ENCODE peak calls at places on chromosomes 12 and 14, in seven cellular contexts. I, C, U, V, N, L and T are unnamed samples.

GRCh38 chr12:66829660-66830325 is 150.9 kb upstream of the GRIP1 start:
- DNase-seq in I (no peak), C (no peak), U (no peak), V (no peak), N (no peak), L (no peak), T (no peak)

GRCh38 chr12:6915023-6915788 is 826 bp downstream of the ENO2 start:
- DNase-seq in I (no peak), C (no peak), U (peak), V (no peak), N (peak), L (peak), T (no peak)

GRCh38 chr14:104434214-104435076 is 145.1 kb upstream of the C14orf180 start:
- DNase-seq in I (no peak), C (no peak), U (no peak), V (no peak), N (peak), L (no peak), T (peak)

GRCh38 chr14:76776306-76777251 is 15.3 kb downstream of the VASH1 start:
- DNase-seq in I (no peak), C (no peak), U (no peak), V (peak), N (no peak), L (peak), T (no peak)

GRCh38 chr12:27808831-27809230 is 28.8 kb upstream of the MANSC4 start:
- DNase-seq in I (no peak), C (no peak), U (no peak), V (no peak), N (no peak), L (no peak), T (no peak)

GRCh38 chr12:52561880-52562449 is 9.0 kb upstream of the KRT71 start:
- DNase-seq in I (no peak), C (no peak), U (no peak), V (peak), N (no peak), L (peak), T (no peak)

GRCh38 chr12:4615667-4616066 is 33.2 kb downstream of the AKAP3 start:
- DNase-seq in I (no peak), C (no peak), U (no peak), V (no peak), N (no peak), L (no peak), T (no peak)

GRCh38 chr12:101793401-101793800 is 37.4 kb downstream of the GNPTAB start:
- DNase-seq in I (no peak), C (peak), U (no peak), V (no peak), N (no peak), L (peak), T (no peak)

GRCh38 chr12:115225845-115226244 is 541.9 kb upstream of the TBX3 start:
- DNase-seq in I (no peak), C (no peak), U (no peak), V (no peak), N (no peak), L (no peak), T (no peak)

GRCh38 chr14:24032727-24033418 is 18.9 kb upstream of the CARMIL3 start:
- DNase-seq in I (no peak), C (no peak), U (no peak), V (peak), N (no peak), L (no peak), T (no peak)

GRCh38 chr12:857611-858010 is 91.9 kb downstream of the RAD52 start:
- DNase-seq in I (no peak), C (no peak), U (no peak), V (no peak), N (no peak), L (no peak), T (no peak)

GRCh38 chr12:561908-562593 is 101.2 kb downstream of the NINJ2 start:
- DNase-seq in I (no peak), C (no peak), U (no peak), V (no peak), N (peak), L (peak), T (no peak)

GRCh38 chr12:57520008-57520726 is at the start of gene DDIT3:
- DNase-seq in I (peak), C (peak), U (peak), V (peak), N (peak), L (peak), T (no peak)

GRCh38 chr14:58560208-58560607 is 77.6 kb upstream of the DACT1 start:
- DNase-seq in I (no peak), C (no peak), U (no peak), V (no peak), N (no peak), L (no peak), T (no peak)

GRCh38 chr12:119229837-119230236 is 51.1 kb downstream of the HSPB8 start:
- DNase-seq in I (no peak), C (no peak), U (no peak), V (peak), N (peak), L (peak), T (no peak)

GRCh38 chr14:91280129-91280528 is 35.6 kb upstream of the GPR68 start:
- DNase-seq in I (no peak), C (no peak), U (no peak), V (no peak), N (no peak), L (no peak), T (no peak)

GRCh38 chr12:44775916-44776315 is 100.2 kb downstream of the NELL2 start:
- DNase-seq in I (no peak), C (no peak), U (no peak), V (no peak), N (no peak), L (no peak), T (no peak)

GRCh38 chr12:75177997-75178396 is 31.6 kb downstream of the KCNC2 start:
- DNase-seq in I (no peak), C (no peak), U (no peak), V (peak), N (no peak), L (no peak), T (no peak)

GRCh38 chr12:125272252-125272980 is 207.2 kb downstream of the AACS start:
- DNase-seq in I (no peak), C (no peak), U (no peak), V (no peak), N (no peak), L (no peak), T (no peak)

GRCh38 chr14:23704890-23705289 is 68.7 kb downstream of the DHRS2 start:
- DNase-seq in I (no peak), C (no peak), U (no peak), V (peak), N (no peak), L (no peak), T (no peak)

GRCh38 chr12:11743333-11743732 is 93.9 kb downstream of the ETV6 start:
- DNase-seq in I (no peak), C (no peak), U (no peak), V (no peak), N (no peak), L (no peak), T (no peak)

GRCh38 chr14:102574840-102575478 is 17.5 kb upstream of the RCOR1 start:
- DNase-seq in I (no peak), C (no peak), U (no peak), V (peak), N (no peak), L (peak), T (no peak)

GRCh38 chr14:74579447-74580274 is 32.4 kb downstream of the LTBP2 start:
- DNase-seq in I (no peak), C (no peak), U (no peak), V (peak), N (no peak), L (no peak), T (no peak)

GRCh38 chr12:122836027-122836921 is 1.0 kb downstream of the HIP1R start:
- DNase-seq in I (peak), C (peak), U (peak), V (peak), N (peak), L (peak), T (peak)

GRCh38 chr12:650983-651382 is 12.3 kb downstream of the NINJ2 start:
- DNase-seq in I (no peak), C (no peak), U (no peak), V (no peak), N (no peak), L (no peak), T (no peak)

GRCh38 chr12:104565606-104566243 is 109.0 kb downstream of the CHST11 start:
- DNase-seq in I (no peak), C (no peak), U (no peak), V (no peak), N (no peak), L (no peak), T (no peak)

GRCh38 chr12:15350643-15351042 is 28.3 kb downstream of the PTPRO start:
- DNase-seq in I (no peak), C (no peak), U (no peak), V (no peak), N (no peak), L (no peak), T (no peak)

GRCh38 chr12:89151536-89151935 is 200.8 kb downstream of the DUSP6 start:
- DNase-seq in I (no peak), C (no peak), U (no peak), V (no peak), N (no peak), L (no peak), T (no peak)

GRCh38 chr14:24095196-24096068 is 1.3 kb downstream of the PCK2 start:
- DNase-seq in I (peak), C (peak), U (peak), V (peak), N (peak), L (peak), T (peak)

GRCh38 chr12:30603129-30603528 is 92.5 kb downstream of the IPO8 start:
- DNase-seq in I (no peak), C (no peak), U (no peak), V (no peak), N (no peak), L (no peak), T (no peak)
- TF ChIP-seq TAF1 in I (no peak), C (no peak), U (no peak), V (no peak), N (no peak), L (no peak), T (no peak)

DNA sequence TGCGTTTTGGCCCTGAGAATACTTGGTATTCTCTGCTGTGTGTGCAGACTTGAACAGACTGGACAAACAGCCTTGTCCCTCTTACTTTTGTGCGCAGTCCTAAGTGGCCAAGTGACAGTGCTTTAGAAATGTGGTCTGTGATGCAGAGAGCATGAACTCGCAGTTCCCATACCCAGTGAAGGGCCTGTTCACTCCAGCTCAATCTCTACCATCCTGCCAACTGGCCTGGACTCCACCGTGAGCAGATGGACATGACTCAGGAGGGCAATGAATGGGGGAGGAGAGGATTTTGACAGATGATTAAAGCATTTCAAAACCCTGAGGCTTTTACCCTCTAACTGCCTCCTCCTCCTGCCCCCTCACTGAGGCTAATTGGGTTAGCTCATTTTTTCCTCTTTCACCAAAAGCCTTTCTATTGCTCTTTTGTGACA is 62.5 kb upstream of the PYGL start:
- DNase-seq in I (no peak), C (no peak), U (no peak), V (no peak), N (peak), L (no peak), T (no peak)
- TF ChIP-seq TAF1 in I (no peak), C (no peak), U (no peak), V (no peak), N (peak), L (no peak), T (no peak)

GRCh38 chr12:93166891-93167307 is 210.8 kb upstream of the NUDT4 start:
- DNase-seq in I (no peak), C (peak), U (no peak), V (no peak), N (no peak), L (no peak), T (no peak)
- TF ChIP-seq TAF1 in I (no peak), C (no peak), U (no peak), V (no peak), N (no peak), L (no peak), T (no peak)

GRCh38 chr12:19304149-19304780 is 135.0 kb upstream of the AEBP2 start:
- DNase-seq in I (no peak), C (no peak), U (no peak), V (peak), N (no peak), L (no peak), T (no peak)
- TF ChIP-seq TAF1 in I (no peak), C (no peak), U (no peak), V (no peak), N (no peak), L (no peak), T (no peak)

GRCh38 chr12:105805730-105806390 is 332.9 kb downstream of the NUAK1 start:
- DNase-seq in I (no peak), C (no peak), U (no peak), V (no peak), N (no peak), L (no peak), T (no peak)

GRCh38 chr12:105804591-105805265 is 334.0 kb downstream of the NUAK1 start:
- DNase-seq in I (no peak), C (no peak), U (no peak), V (no peak), N (no peak), L (no peak), T (no peak)

GRCh38 chr12:105799103-105799502 is 339.7 kb downstream of the NUAK1 start:
- DNase-seq in I (no peak), C (no peak), U (no peak), V (no peak), N (no peak), L (no peak), T (no peak)

GRCh38 chr12:105798249-105798835 is 340.4 kb downstream of the NUAK1 start:
- DNase-seq in I (no peak), C (no peak), U (no peak), V (no peak), N (no peak), L (no peak), T (no peak)

GRCh38 chr12:105803292-105803691 is 335.5 kb downstream of the NUAK1 start:
- DNase-seq in I (no peak), C (no peak), U (no peak), V (peak), N (no peak), L (no peak), T (no peak)
- TF ChIP-seq TAF1 in I (no peak), C (no peak), U (no peak), V (no peak), N (no peak), L (no peak), T (no peak)

GRCh38 chr14:36766974-36767373 is 105.3 kb downstream of the PAX9 start:
- DNase-seq in I (no peak), C (no peak), U (no peak), V (no peak), N (no peak), L (no peak), T (no peak)

GRCh38 chr14:36767603-36768281 is 106.1 kb downstream of the PAX9 start:
- DNase-seq in I (no peak), C (no peak), U (no peak), V (no peak), N (no peak), L (peak), T (no peak)

GRCh38 chr14:36773136-36773540 is 111.5 kb downstream of the PAX9 start:
- DNase-seq in I (no peak), C (no peak), U (no peak), V (peak), N (no peak), L (peak), T (no peak)

GRCh38 chr14:36771256-36771655 is 109.6 kb downstream of the PAX9 start:
- DNase-seq in I (no peak), C (no peak), U (no peak), V (peak), N (no peak), L (no peak), T (no peak)

GRCh38 chr14:36768638-36769337 is 107.1 kb downstream of the PAX9 start:
- DNase-seq in I (no peak), C (no peak), U (no peak), V (no peak), N (no peak), L (no peak), T (no peak)
- TF ChIP-seq TAF1 in I (no peak), C (no peak), U (no peak), V (no peak), N (no peak), L (no peak), T (no peak)

DNA sequence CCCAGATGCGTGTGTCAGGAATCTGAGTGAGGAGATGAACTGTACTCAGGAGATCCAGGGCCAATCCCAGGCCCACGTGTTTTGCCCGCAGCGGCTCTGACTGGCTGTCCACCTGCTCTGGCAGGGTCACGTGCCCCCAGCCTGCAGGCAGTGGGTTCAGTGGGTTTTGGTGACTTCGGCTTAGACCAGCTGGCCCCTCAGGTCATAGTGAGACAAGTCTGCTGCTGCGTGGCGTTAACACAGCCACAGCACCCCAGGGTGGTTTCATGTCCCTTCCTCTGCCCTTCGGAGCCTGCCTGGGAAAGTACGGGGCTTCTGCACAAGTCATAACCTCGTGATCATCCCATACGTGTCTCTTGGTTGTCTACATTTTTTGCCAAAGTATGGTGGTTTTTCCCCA is 2.6 kb downstream of the FBRSL1 start:
- DNase-seq in I (no peak), C (peak), U (no peak), V (no peak), N (no peak), L (no peak), T (no peak)
- TF ChIP-seq TAF1 in I (no peak), C (no peak), U (no peak), V (no peak), N (no peak), L (no peak), T (no peak)

DNA sequence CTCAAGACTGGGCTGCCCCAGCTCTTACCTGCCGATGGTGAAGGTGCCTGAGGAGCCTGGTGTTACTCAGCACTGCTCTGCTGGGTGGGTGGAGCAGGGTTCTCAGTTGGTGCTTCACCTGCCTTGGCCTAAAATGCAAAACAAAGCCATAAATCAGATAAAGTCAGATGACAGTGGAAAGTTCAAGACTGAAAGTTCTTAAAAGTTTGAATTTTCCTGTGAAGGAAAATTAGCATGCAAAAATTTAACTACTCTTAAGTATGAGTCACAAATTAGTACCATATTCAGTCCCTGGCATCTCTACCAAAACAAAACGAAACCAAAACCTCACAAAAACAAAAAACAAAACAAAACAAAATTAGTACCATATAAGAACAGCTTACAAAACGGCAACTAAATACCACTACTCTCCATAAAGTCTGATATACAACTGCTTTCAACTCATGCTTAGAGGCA is 21.9 kb downstream of the YBX3 start:
- DNase-seq in I (no peak), C (no peak), U (no peak), V (no peak), N (no peak), L (no peak), T (no peak)
- TF ChIP-seq TAF1 in I (no peak), C (no peak), U (no peak), V (no peak), N (no peak), L (no peak), T (no peak)

DNA sequence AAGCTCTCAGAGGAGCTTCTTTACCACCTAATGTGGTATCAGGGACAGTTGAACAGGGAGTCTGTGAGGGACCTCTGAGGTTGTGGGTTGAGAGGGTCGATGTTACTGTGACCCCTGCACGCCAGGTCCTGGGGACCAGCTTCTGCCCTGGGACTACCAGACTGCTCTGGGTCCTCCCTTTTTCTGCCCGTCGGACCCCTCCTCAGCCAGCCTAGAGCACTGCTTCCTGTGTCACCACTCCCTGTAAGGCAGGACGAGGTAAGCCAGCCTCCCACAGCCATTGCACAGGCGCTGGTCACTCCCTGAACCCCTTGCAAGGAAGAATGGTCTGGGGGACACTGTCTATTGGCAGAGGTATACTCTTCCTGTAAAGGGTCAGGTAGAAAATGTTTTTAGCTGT is 38.1 kb downstream of the SYNE3 start:
- DNase-seq in I (no peak), C (no peak), U (no peak), V (no peak), N (no peak), L (no peak), T (no peak)
- TF ChIP-seq TAF1 in I (no peak), C (no peak), U (no peak), V (no peak), N (no peak), L (no peak), T (no peak)